ENCODE peak calls at places on chromosomes 6 and 20, in ten cellular contexts. N is endodermal cell, E is amniotic epithelial cell, D is LHCN-M2, V is GM13977, M is mesothelial cell of epicardium, S is dorsolateral prefrontal cortex, Y is pancreas, F is GM23338, G is fibroblast of the conjunctiva. K is an unnamed sample.

GRCh38 chr20:44765091-44765490 is 19.4 kb downstream of the KCNK15 start:
- DNase-seq in S (no peak), F (no peak), V (no peak), D (no peak), N (no peak), G (no peak), Y (no peak), M (no peak), E (no peak), K (no peak)

GRCh38 chr20:47540443-47541354 is 39.0 kb downstream of the NCOA3 start:
- DNase-seq in M (no peak), D (peak), G (no peak), S (no peak), Y (no peak), V (peak), E (peak), N (no peak), F (no peak), K (no peak)

GRCh38 chr6:35804996-35805736 is at the start of gene LHFPL5:
- DNase-seq in G (no peak), N (peak), E (no peak), S (no peak), D (no peak), F (peak), M (peak), Y (peak), V (peak), K (peak)

GRCh38 chr6:26478985-26479278 is 21.2 kb upstream of the BTN1A1 start:
- DNase-seq in D (no peak), V (no peak), S (no peak), F (no peak), N (no peak), M (no peak), E (no peak), Y (no peak), G (no peak), K (no peak)

GRCh38 chr6:91142154-91142553 is 555.3 kb upstream of the MAP3K7 start:
- DNase-seq in E (no peak), D (no peak), F (no peak), G (no peak), N (no peak), S (no peak), Y (no peak), V (no peak), M (no peak), K (no peak)

GRCh38 chr6:116397960-116398359 is 27.2 kb downstream of the DSE start:
- DNase-seq in S (no peak), E (peak), F (no peak), V (no peak), Y (no peak), D (peak), N (no peak), M (no peak), G (no peak), K (no peak)

GRCh38 chr6:91731939-91732338 is 1145.1 kb upstream of the MAP3K7 start:
- DNase-seq in E (no peak), V (no peak), Y (no peak), D (no peak), S (no peak), G (no peak), M (no peak), F (no peak), N (no peak), K (no peak)

GRCh38 chr6:132009175-132009574 is 58.0 kb upstream of the CCN2 start:
- DNase-seq in M (no peak), F (no peak), D (no peak), G (no peak), E (no peak), Y (no peak), V (no peak), N (no peak), S (no peak), K (no peak)

GRCh38 chr6:153787341-153787606 is 251.8 kb upstream of the OPRM1 start:
- DNase-seq in D (no peak), M (no peak), F (no peak), S (no peak), V (no peak), G (no peak), N (no peak), Y (no peak), E (no peak), K (no peak)

GRCh38 chr6:128284128-128284527 is 236.3 kb downstream of the PTPRK start:
- DNase-seq in Y (no peak), M (no peak), F (no peak), E (no peak), S (no peak), D (no peak), N (no peak), V (no peak), G (no peak), K (no peak)

GRCh38 chr6:44269921-44270525 is at the start of gene TMEM151B:
- DNase-seq in E (no peak), N (peak), Y (no peak), M (no peak), D (no peak), S (no peak), V (no peak), G (no peak), F (peak), K (no peak)

GRCh38 chr20:10789386-10789785 is 115.6 kb upstream of the JAG1 start:
- DNase-seq in F (no peak), D (no peak), N (no peak), E (no peak), Y (no peak), V (no peak), M (no peak), G (no peak), S (no peak), K (no peak)

GRCh38 chr6:140485740-140486467 is 1111.5 kb upstream of the CITED2 start:
- DNase-seq in D (peak), E (peak), V (no peak), F (no peak), S (no peak), Y (peak), M (no peak), N (no peak), G (peak), K (no peak)

GRCh38 chr6:12418946-12419345 is 128.8 kb downstream of the EDN1 start:
- DNase-seq in V (no peak), D (no peak), Y (no peak), G (no peak), F (no peak), M (no peak), S (no peak), N (no peak), E (no peak), K (no peak)

GRCh38 chr20:51134405-51134804 is 111.5 kb upstream of the KCNG1 start:
- DNase-seq in S (no peak), N (peak), Y (no peak), M (no peak), E (no peak), F (no peak), G (no peak), V (no peak), D (no peak), K (no peak)

GRCh38 chr6:75268121-75268987 is 16.2 kb downstream of the TMEM30A start:
- DNase-seq in N (peak), G (no peak), M (no peak), E (peak), Y (no peak), F (peak), D (peak), S (no peak), V (no peak), K (no peak)

GRCh38 chr6:134357110-134357509 is 39.2 kb upstream of the SGK1 start:
- DNase-seq in V (no peak), S (no peak), E (no peak), G (no peak), Y (no peak), F (no peak), M (no peak), D (no peak), N (no peak), K (no peak)

GRCh38 chr6:43878823-43879495 is 108.9 kb downstream of the VEGFA start:
- DNase-seq in G (peak), D (peak), V (no peak), M (no peak), F (no peak), S (peak), N (no peak), E (no peak), Y (no peak), K (no peak)

GRCh38 chr6:63750400-63750799 is 114.8 kb downstream of the PHF3 start:
- DNase-seq in V (no peak), G (no peak), F (no peak), D (peak), S (no peak), Y (no peak), M (no peak), E (no peak), N (no peak), K (no peak)

GRCh38 chr6:40410792-40411191 is 176.4 kb downstream of the LRFN2 start:
- DNase-seq in D (no peak), E (no peak), V (no peak), S (no peak), F (no peak), N (no peak), M (no peak), Y (no peak), G (no peak), K (no peak)

GRCh38 chr20:63498950-63499332 is at the start of gene EEF1A2:
- DNase-seq in S (no peak), V (peak), E (no peak), Y (no peak), D (no peak), M (no peak), F (no peak), G (no peak), N (peak), K (peak)

GRCh38 chr6:30889921-30890645 is 5.8 kb downstream of the DDR1 start:
- DNase-seq in N (no peak), M (no peak), D (peak), F (no peak), E (no peak), V (no peak), S (peak), G (no peak), Y (no peak), K (no peak)

GRCh38 chr6:99369533-99369932 is 20.1 kb upstream of the FAXC start:
- DNase-seq in S (no peak), M (no peak), E (no peak), D (no peak), Y (no peak), F (peak), N (peak), V (no peak), G (no peak), K (no peak)